ENCODE peak calls at places on chromosomes 1 and 21, in ten cellular contexts. One of them, this sample, is unnamed. For H3K4me1, the result is how much of the 10 kb centered on the place peaks cover.

GRCh38 chr1:227757781-227758180 is 22.5 kb downstream of the SNAP47 start:
- DNase-seq in uterus: no peak
- DNase-seq in GM12878: no peak
- DNase-seq in adrenal gland: no peak
- DNase-seq in K562: no peak
- DNase-seq in IMR-90: peak
- DNase-seq in tibial nerve: no peak
- DNase-seq in heart left ventricle: peak
- DNase-seq in testis: no peak
- DNase-seq in stomach: no peak
- DNase-seq in this sample: no peak

GRCh38 chr1:67149179-67149770 is 14.5 kb upstream of the C1orf141 start:
- DNase-seq in K562: peak
- DNase-seq in testis: peak
- DNase-seq in IMR-90: peak
- DNase-seq in GM12878: peak
- DNase-seq in heart left ventricle: peak
- DNase-seq in tibial nerve: peak
- DNase-seq in stomach: peak
- DNase-seq in uterus: peak
- DNase-seq in adrenal gland: peak
- DNase-seq in this sample: peak

GRCh38 chr1:116820362-116820761 is 66.1 kb downstream of the CD2 start:
- DNase-seq in stomach: no peak
- DNase-seq in K562: no peak
- DNase-seq in tibial nerve: no peak
- DNase-seq in adrenal gland: no peak
- DNase-seq in uterus: peak
- DNase-seq in IMR-90: peak
- DNase-seq in heart left ventricle: peak
- DNase-seq in testis: peak
- DNase-seq in GM12878: no peak
- DNase-seq in this sample: peak

GRCh38 chr21:41956926-41957729 is 3.3 kb upstream of the C2CD2 start:
- DNase-seq in testis: no peak
- DNase-seq in tibial nerve: no peak
- DNase-seq in heart left ventricle: no peak
- DNase-seq in K562: peak
- DNase-seq in stomach: no peak
- DNase-seq in IMR-90: peak
- DNase-seq in uterus: no peak
- DNase-seq in GM12878: no peak
- DNase-seq in adrenal gland: peak
- DNase-seq in this sample: no peak

GRCh38 chr1:216731562-216731961 is 8.3 kb upstream of the ESRRG start:
- DNase-seq in uterus: no peak
- DNase-seq in tibial nerve: no peak
- DNase-seq in stomach: no peak
- DNase-seq in GM12878: no peak
- DNase-seq in adrenal gland: no peak
- DNase-seq in testis: no peak
- DNase-seq in IMR-90: no peak
- DNase-seq in K562: no peak
- DNase-seq in heart left ventricle: no peak
- DNase-seq in this sample: no peak

GRCh38 chr1:218201004-218201403 is 84.1 kb upstream of the RRP15 start:
- DNase-seq in adrenal gland: no peak
- DNase-seq in stomach: no peak
- DNase-seq in testis: no peak
- DNase-seq in tibial nerve: no peak
- DNase-seq in heart left ventricle: no peak
- DNase-seq in uterus: no peak
- DNase-seq in K562: no peak
- DNase-seq in GM12878: no peak
- DNase-seq in IMR-90: peak
- DNase-seq in this sample: no peak

GRCh38 chr1:1461721-1462317 is 9.7 kb upstream of the ATAD3B start:
- DNase-seq in heart left ventricle: no peak
- DNase-seq in GM12878: no peak
- DNase-seq in adrenal gland: no peak
- DNase-seq in tibial nerve: no peak
- DNase-seq in IMR-90: no peak
- DNase-seq in testis: no peak
- DNase-seq in uterus: no peak
- DNase-seq in K562: no peak
- DNase-seq in stomach: no peak
- DNase-seq in this sample: no peak

GRCh38 chr1:52978045-52978444 is 51.0 kb downstream of the SCP2 start:
- DNase-seq in heart left ventricle: no peak
- DNase-seq in adrenal gland: no peak
- DNase-seq in stomach: no peak
- DNase-seq in tibial nerve: no peak
- DNase-seq in testis: no peak
- DNase-seq in GM12878: no peak
- DNase-seq in K562: no peak
- DNase-seq in IMR-90: no peak
- DNase-seq in uterus: no peak
- DNase-seq in this sample: no peak

GRCh38 chr1:245979589-245979988 is 527.5 kb downstream of the SMYD3 start:
- DNase-seq in IMR-90: no peak
- DNase-seq in testis: no peak
- DNase-seq in heart left ventricle: no peak
- DNase-seq in tibial nerve: no peak
- DNase-seq in uterus: no peak
- DNase-seq in K562: no peak
- DNase-seq in GM12878: no peak
- DNase-seq in stomach: no peak
- DNase-seq in adrenal gland: no peak
- DNase-seq in this sample: no peak

DNA sequence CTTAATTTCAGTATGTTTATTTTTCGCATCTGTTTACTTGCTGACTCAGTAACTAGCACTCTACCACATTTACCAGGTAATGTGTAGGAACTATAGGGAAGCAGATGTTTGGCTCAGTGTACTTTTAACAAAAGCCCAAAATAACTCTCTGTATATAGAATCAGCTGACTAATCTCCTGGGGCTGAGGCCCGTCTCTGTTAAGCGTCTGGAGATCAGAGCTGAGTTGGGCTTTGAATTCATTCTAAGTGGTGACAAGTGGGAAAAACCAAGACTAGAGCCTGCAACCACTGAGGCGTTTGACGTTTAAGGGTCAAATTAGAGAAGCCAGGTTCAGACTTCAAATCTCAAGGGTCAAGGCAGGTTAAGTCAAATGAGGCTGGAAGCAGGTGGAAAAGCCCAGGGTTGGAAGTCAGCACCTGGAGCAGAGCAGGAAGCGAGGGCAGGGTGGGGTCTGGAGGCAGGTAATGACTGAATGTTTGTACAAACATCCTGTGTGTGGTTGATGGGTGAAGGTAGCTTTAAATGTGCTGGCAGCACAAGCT is 56.8 kb upstream of the LYST start:
- DNase-seq in testis: no peak
- DNase-seq in heart left ventricle: no peak
- DNase-seq in uterus: no peak
- DNase-seq in stomach: no peak
- DNase-seq in GM12878: no peak
- DNase-seq in tibial nerve: no peak
- DNase-seq in IMR-90: peak
- DNase-seq in K562: no peak
- DNase-seq in adrenal gland: no peak
- DNase-seq in this sample: no peak
- H3K4me1 ChIP-seq in testis: under half
- H3K4me1 ChIP-seq in heart left ventricle: under half
- H3K4me1 ChIP-seq in uterus: under half
- H3K4me1 ChIP-seq in stomach: under half
- H3K4me1 ChIP-seq in GM12878: under half
- H3K4me1 ChIP-seq in tibial nerve: under half
- H3K4me1 ChIP-seq in IMR-90: under half
- H3K4me1 ChIP-seq in K562: under half
- H3K4me1 ChIP-seq in adrenal gland: under half
- H3K4me1 ChIP-seq in this sample: under half

GRCh38 chr1:214402583-214403216 is 121.7 kb downstream of the SMYD2 start:
- DNase-seq in adrenal gland: no peak
- DNase-seq in uterus: no peak
- DNase-seq in IMR-90: peak
- DNase-seq in testis: no peak
- DNase-seq in K562: no peak
- DNase-seq in GM12878: no peak
- DNase-seq in stomach: peak
- DNase-seq in tibial nerve: no peak
- DNase-seq in heart left ventricle: no peak
- DNase-seq in this sample: no peak

GRCh38 chr1:214403431-214403830 is 122.5 kb downstream of the SMYD2 start:
- DNase-seq in tibial nerve: no peak
- DNase-seq in GM12878: no peak
- DNase-seq in K562: no peak
- DNase-seq in heart left ventricle: no peak
- DNase-seq in adrenal gland: no peak
- DNase-seq in testis: no peak
- DNase-seq in uterus: no peak
- DNase-seq in IMR-90: peak
- DNase-seq in stomach: no peak
- DNase-seq in this sample: no peak

GRCh38 chr1:214404154-214404553 is 123.2 kb downstream of the SMYD2 start:
- DNase-seq in IMR-90: peak
- DNase-seq in K562: no peak
- DNase-seq in uterus: no peak
- DNase-seq in stomach: no peak
- DNase-seq in adrenal gland: no peak
- DNase-seq in GM12878: peak
- DNase-seq in testis: no peak
- DNase-seq in heart left ventricle: no peak
- DNase-seq in tibial nerve: no peak
- DNase-seq in this sample: no peak

GRCh38 chr1:214401666-214402065 is 120.7 kb downstream of the SMYD2 start:
- DNase-seq in heart left ventricle: no peak
- DNase-seq in uterus: no peak
- DNase-seq in IMR-90: no peak
- DNase-seq in K562: no peak
- DNase-seq in GM12878: no peak
- DNase-seq in testis: no peak
- DNase-seq in adrenal gland: no peak
- DNase-seq in stomach: no peak
- DNase-seq in tibial nerve: no peak
- DNase-seq in this sample: no peak

DNA sequence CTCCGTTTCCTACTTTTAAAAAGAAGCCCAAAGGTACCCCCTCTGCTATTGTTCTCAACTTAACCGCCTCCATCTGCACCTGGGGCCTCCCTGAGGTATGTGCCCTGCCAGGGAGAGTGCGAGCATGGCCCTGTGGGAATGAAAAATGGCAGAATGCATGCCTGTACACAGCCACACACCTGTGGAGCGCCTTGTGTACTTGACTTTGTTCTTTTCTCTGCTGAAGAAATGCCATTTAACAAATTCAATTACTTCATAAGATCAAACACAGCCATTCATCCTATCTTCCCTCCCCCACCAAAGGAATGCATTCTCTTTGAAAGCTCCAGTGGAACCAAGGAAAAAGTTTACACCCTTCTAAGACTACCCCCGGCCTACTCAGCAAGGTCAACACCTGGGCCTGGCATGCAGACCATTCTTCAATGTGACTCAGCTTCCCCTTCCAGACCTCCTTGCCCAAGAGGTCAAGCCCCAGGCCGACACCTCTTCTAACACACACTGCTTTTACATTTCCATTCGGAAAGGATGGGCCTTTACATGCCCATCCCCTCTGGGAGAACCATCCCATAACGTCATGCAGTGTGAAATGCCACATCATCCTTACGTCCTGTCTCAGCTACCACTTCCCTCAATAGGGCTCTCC is 123.7 kb downstream of the SMYD2 start:
- DNase-seq in heart left ventricle: no peak
- DNase-seq in K562: no peak
- DNase-seq in uterus: no peak
- DNase-seq in IMR-90: peak
- DNase-seq in adrenal gland: no peak
- DNase-seq in tibial nerve: no peak
- DNase-seq in testis: no peak
- DNase-seq in stomach: no peak
- DNase-seq in GM12878: no peak
- DNase-seq in this sample: no peak
- TF ChIP-seq POLR2A in heart left ventricle: no peak
- TF ChIP-seq POLR2A in K562: no peak
- TF ChIP-seq POLR2A in uterus: no peak
- TF ChIP-seq POLR2A in IMR-90: no peak
- TF ChIP-seq POLR2A in adrenal gland: no peak
- TF ChIP-seq POLR2A in tibial nerve: no peak
- TF ChIP-seq POLR2A in testis: no peak
- TF ChIP-seq POLR2A in stomach: no peak
- TF ChIP-seq POLR2A in GM12878: no peak
- TF ChIP-seq POLR2A in this sample: no peak

GRCh38 chr1:230827081-230827681 is 41.1 kb downstream of the C1orf198 start:
- DNase-seq in testis: peak
- DNase-seq in tibial nerve: peak
- DNase-seq in IMR-90: peak
- DNase-seq in K562: no peak
- DNase-seq in uterus: peak
- DNase-seq in heart left ventricle: no peak
- DNase-seq in GM12878: no peak
- DNase-seq in adrenal gland: peak
- DNase-seq in stomach: no peak
- DNase-seq in this sample: peak
- TF ChIP-seq CTCF in testis: no peak
- TF ChIP-seq CTCF in tibial nerve: no peak
- TF ChIP-seq CTCF in IMR-90: no peak
- TF ChIP-seq CTCF in K562: no peak
- TF ChIP-seq CTCF in uterus: no peak
- TF ChIP-seq CTCF in heart left ventricle: no peak
- TF ChIP-seq CTCF in GM12878: no peak
- TF ChIP-seq CTCF in adrenal gland: no peak
- TF ChIP-seq CTCF in stomach: no peak
- TF ChIP-seq CTCF in this sample: no peak

DNA sequence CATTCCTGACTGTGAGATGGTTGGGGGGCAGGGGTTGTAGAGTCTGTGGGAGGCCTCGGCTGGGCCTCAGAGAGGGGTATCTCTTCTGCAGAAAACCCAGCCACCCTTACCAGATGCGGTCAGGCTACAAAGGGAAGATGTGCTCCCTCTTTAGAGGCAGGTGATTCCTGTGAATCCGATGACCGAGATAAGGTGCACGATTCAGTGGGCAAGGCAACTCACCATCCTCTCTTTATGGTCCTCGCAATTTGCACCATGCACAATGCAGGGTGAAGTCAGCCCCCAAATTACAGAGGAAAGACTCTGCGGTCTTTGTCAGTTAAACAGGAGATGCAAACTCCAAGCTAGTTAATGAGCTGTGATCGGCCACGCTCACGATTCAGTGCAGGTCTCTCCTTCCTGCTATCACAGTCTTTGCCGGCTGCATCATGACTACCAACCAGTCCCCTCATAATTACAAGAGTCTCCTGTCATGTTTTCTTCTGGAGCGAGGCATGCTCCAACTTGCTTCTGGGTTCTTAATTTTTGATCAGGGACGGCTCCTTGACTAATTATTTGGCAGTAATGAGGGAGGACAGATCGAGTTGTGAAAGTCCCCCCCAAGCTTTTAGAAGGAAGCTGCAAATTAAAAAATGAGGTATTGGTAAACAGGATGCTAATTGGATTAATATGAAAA is 12.5 kb downstream of the TP73 start:
- DNase-seq in adrenal gland: no peak
- DNase-seq in tibial nerve: no peak
- DNase-seq in K562: no peak
- DNase-seq in testis: no peak
- DNase-seq in stomach: no peak
- DNase-seq in IMR-90: no peak
- DNase-seq in GM12878: no peak
- DNase-seq in heart left ventricle: no peak
- DNase-seq in uterus: no peak
- DNase-seq in this sample: no peak
- H3K4me1 ChIP-seq in adrenal gland: under half
- H3K4me1 ChIP-seq in tibial nerve: under half
- H3K4me1 ChIP-seq in K562: under half
- H3K4me1 ChIP-seq in testis: under half
- H3K4me1 ChIP-seq in stomach: under half
- H3K4me1 ChIP-seq in IMR-90: under half
- H3K4me1 ChIP-seq in GM12878: half or more
- H3K4me1 ChIP-seq in heart left ventricle: under half
- H3K4me1 ChIP-seq in uterus: under half
- H3K4me1 ChIP-seq in this sample: under half

This sample was measured in ovary.